ENCODE peak calls at places on chromosomes 7 and 10, in six cellular contexts. One of them, this sample, is unnamed.

GRCh38 chr7:106757846-106758245 is 96.9 kb upstream of the CCDC71L start:
- DNase-seq in left lung: peak; percentile 55
- DNase-seq in nephron progenitor cell: no peak
- DNase-seq in astrocyte of the spinal cord: peak; percentile 15
- DNase-seq in CD4-positive, alpha-beta T cell: no peak
- DNase-seq in PC-3: no peak
- DNase-seq in this sample: peak; percentile 75

GRCh38 chr7:157905740-157906461 is 569.1 kb downstream of the DNAJB6 start:
- DNase-seq in left lung: no peak
- DNase-seq in CD4-positive, alpha-beta T cell: no peak
- DNase-seq in PC-3: peak; percentile 10
- DNase-seq in astrocyte of the spinal cord: no peak
- DNase-seq in nephron progenitor cell: no peak
- DNase-seq in this sample: no peak

GRCh38 chr10:5595095-5595494 is 70.3 kb downstream of the CALML3 start:
- DNase-seq in CD4-positive, alpha-beta T cell: no peak
- DNase-seq in nephron progenitor cell: no peak
- DNase-seq in PC-3: peak; percentile 20
- DNase-seq in astrocyte of the spinal cord: no peak
- DNase-seq in left lung: no peak
- DNase-seq in this sample: no peak

GRCh38 chr7:25952277-25953057 is 199.5 kb upstream of the NFE2L3 start:
- DNase-seq in CD4-positive, alpha-beta T cell: no peak
- DNase-seq in PC-3: no peak
- DNase-seq in nephron progenitor cell: peak; percentile 16
- DNase-seq in astrocyte of the spinal cord: no peak
- DNase-seq in left lung: no peak
- DNase-seq in this sample: no peak

GRCh38 chr7:2725178-2726105 is 37.4 kb downstream of the AMZ1 start:
- DNase-seq in CD4-positive, alpha-beta T cell: no peak
- DNase-seq in astrocyte of the spinal cord: no peak
- DNase-seq in PC-3: no peak
- DNase-seq in left lung: peak; percentile 19
- DNase-seq in nephron progenitor cell: no peak
- DNase-seq in this sample: no peak

GRCh38 chr7:31517513-31517912 is 3.6 kb downstream of the ITPRID1 start:
- DNase-seq in left lung: no peak
- DNase-seq in CD4-positive, alpha-beta T cell: no peak
- DNase-seq in PC-3: no peak
- DNase-seq in astrocyte of the spinal cord: no peak
- DNase-seq in nephron progenitor cell: no peak
- DNase-seq in this sample: no peak

GRCh38 chr7:94338921-94339371 is 55.7 kb upstream of the COL1A2 start:
- DNase-seq in nephron progenitor cell: no peak
- DNase-seq in CD4-positive, alpha-beta T cell: no peak
- DNase-seq in PC-3: peak; percentile 36
- DNase-seq in astrocyte of the spinal cord: peak; percentile 48
- DNase-seq in left lung: no peak
- DNase-seq in this sample: peak; percentile 90

GRCh38 chr10:88455831-88456230 is 127.3 kb downstream of the RNLS start:
- DNase-seq in nephron progenitor cell: no peak
- DNase-seq in CD4-positive, alpha-beta T cell: no peak
- DNase-seq in astrocyte of the spinal cord: no peak
- DNase-seq in left lung: no peak
- DNase-seq in PC-3: no peak
- DNase-seq in this sample: peak; percentile 44

GRCh38 chr7:111274882-111275281 is 184.0 kb downstream of the LRRN3 start:
- DNase-seq in PC-3: peak; percentile 3
- DNase-seq in astrocyte of the spinal cord: peak; percentile 22
- DNase-seq in nephron progenitor cell: no peak
- DNase-seq in CD4-positive, alpha-beta T cell: no peak
- DNase-seq in left lung: no peak
- DNase-seq in this sample: peak; percentile 4

GRCh38 chr7:111561659-111561908 is 708 bp downstream of the IMMP2L start:
- DNase-seq in PC-3: no peak
- DNase-seq in CD4-positive, alpha-beta T cell: no peak
- DNase-seq in nephron progenitor cell: no peak
- DNase-seq in astrocyte of the spinal cord: no peak
- DNase-seq in left lung: no peak
- DNase-seq in this sample: no peak

GRCh38 chr10:58350619-58351323 is 16.0 kb downstream of the UBE2D1 start:
- DNase-seq in left lung: no peak
- DNase-seq in nephron progenitor cell: no peak
- DNase-seq in CD4-positive, alpha-beta T cell: no peak
- DNase-seq in astrocyte of the spinal cord: no peak
- DNase-seq in PC-3: peak; percentile 1
- DNase-seq in this sample: peak; percentile 26

GRCh38 chr7:1814089-1814811 is 144.2 kb downstream of the ELFN1 start:
- DNase-seq in PC-3: no peak
- DNase-seq in nephron progenitor cell: no peak
- DNase-seq in CD4-positive, alpha-beta T cell: no peak
- DNase-seq in astrocyte of the spinal cord: no peak
- DNase-seq in left lung: no peak
- DNase-seq in this sample: no peak

GRCh38 chr7:80047856-80048459 is 86.7 kb upstream of the GNAI1 start:
- DNase-seq in nephron progenitor cell: no peak
- DNase-seq in left lung: no peak
- DNase-seq in PC-3: peak; percentile 37
- DNase-seq in CD4-positive, alpha-beta T cell: no peak
- DNase-seq in astrocyte of the spinal cord: no peak
- DNase-seq in this sample: peak; percentile 12

GRCh38 chr7:46725136-46725535 is 804.1 kb upstream of the IGFBP3 start:
- DNase-seq in PC-3: no peak
- DNase-seq in CD4-positive, alpha-beta T cell: no peak
- DNase-seq in nephron progenitor cell: no peak
- DNase-seq in astrocyte of the spinal cord: no peak
- DNase-seq in left lung: no peak
- DNase-seq in this sample: no peak

GRCh38 chr7:1176891-1177373 is 16.9 kb upstream of the ZFAND2A start:
- DNase-seq in left lung: peak; percentile 69
- DNase-seq in CD4-positive, alpha-beta T cell: peak; percentile 68
- DNase-seq in nephron progenitor cell: peak; percentile 77
- DNase-seq in PC-3: peak; percentile 86
- DNase-seq in astrocyte of the spinal cord: peak; percentile 44
- DNase-seq in this sample: peak; percentile 68

GRCh38 chr10:111762114-111762513 is 421.5 kb downstream of the GPAM start:
- DNase-seq in left lung: no peak
- DNase-seq in nephron progenitor cell: no peak
- DNase-seq in CD4-positive, alpha-beta T cell: no peak
- DNase-seq in astrocyte of the spinal cord: no peak
- DNase-seq in PC-3: no peak
- DNase-seq in this sample: peak; percentile 8

GRCh38 chr7:74105992-74106391 is 22.4 kb downstream of the LIMK1 start:
- DNase-seq in PC-3: no peak
- DNase-seq in nephron progenitor cell: no peak
- DNase-seq in CD4-positive, alpha-beta T cell: no peak
- DNase-seq in left lung: no peak
- DNase-seq in astrocyte of the spinal cord: no peak
- DNase-seq in this sample: no peak

GRCh38 chr10:120473593-120473992 is 16.6 kb downstream of the PLPP4 start:
- DNase-seq in PC-3: no peak
- DNase-seq in CD4-positive, alpha-beta T cell: no peak
- DNase-seq in left lung: no peak
- DNase-seq in nephron progenitor cell: no peak
- DNase-seq in astrocyte of the spinal cord: no peak
- DNase-seq in this sample: no peak

GRCh38 chr10:133349577-133350011 is 2.4 kb downstream of the PRAP1 start:
- DNase-seq in PC-3: no peak
- DNase-seq in left lung: no peak
- DNase-seq in astrocyte of the spinal cord: no peak
- DNase-seq in nephron progenitor cell: no peak
- DNase-seq in CD4-positive, alpha-beta T cell: no peak
- DNase-seq in this sample: no peak

GRCh38 chr7:151836927-151837205 is 40.0 kb downstream of the PRKAG2 start:
- DNase-seq in PC-3: no peak
- DNase-seq in CD4-positive, alpha-beta T cell: no peak
- DNase-seq in left lung: no peak
- DNase-seq in astrocyte of the spinal cord: no peak
- DNase-seq in nephron progenitor cell: no peak
- DNase-seq in this sample: no peak

GRCh38 chr7:78176186-78176585 is 377.6 kb downstream of the PHTF2 start:
- DNase-seq in CD4-positive, alpha-beta T cell: no peak
- DNase-seq in astrocyte of the spinal cord: peak; percentile 28
- DNase-seq in PC-3: no peak
- DNase-seq in left lung: no peak
- DNase-seq in nephron progenitor cell: no peak
- DNase-seq in this sample: peak; percentile 69

GRCh38 chr10:42367532-42368230 is 270.7 kb downstream of the ZNF33B start:
- DNase-seq in astrocyte of the spinal cord: peak; percentile 91
- DNase-seq in left lung: peak; percentile 86
- DNase-seq in CD4-positive, alpha-beta T cell: no peak
- DNase-seq in nephron progenitor cell: no peak
- DNase-seq in PC-3: peak; percentile 98
- DNase-seq in this sample: peak; percentile 94

GRCh38 chr10:104824378-104825006 is 183.4 kb downstream of the SORCS3 start:
- DNase-seq in nephron progenitor cell: peak; percentile 84
- DNase-seq in CD4-positive, alpha-beta T cell: peak; percentile 6
- DNase-seq in left lung: no peak
- DNase-seq in PC-3: peak; percentile 25
- DNase-seq in astrocyte of the spinal cord: peak; percentile 47
- DNase-seq in this sample: peak; percentile 17

GRCh38 chr7:2883101-2883500 is 39.0 kb upstream of the GNA12 start:
- DNase-seq in nephron progenitor cell: no peak
- DNase-seq in astrocyte of the spinal cord: no peak
- DNase-seq in CD4-positive, alpha-beta T cell: no peak
- DNase-seq in PC-3: no peak
- DNase-seq in left lung: no peak
- DNase-seq in this sample: no peak

GRCh38 chr7:3673524-3673923 is 372.5 kb downstream of the SDK1 start:
- DNase-seq in CD4-positive, alpha-beta T cell: peak; percentile 51
- DNase-seq in astrocyte of the spinal cord: peak; percentile 10
- DNase-seq in nephron progenitor cell: peak; percentile 42
- DNase-seq in left lung: no peak
- DNase-seq in PC-3: peak; percentile 42
- DNase-seq in this sample: peak; percentile 17

GRCh38 chr10:11020026-11020820 is 2.6 kb downstream of the CELF2 start:
- DNase-seq in CD4-positive, alpha-beta T cell: no peak
- DNase-seq in left lung: no peak
- DNase-seq in astrocyte of the spinal cord: no peak
- DNase-seq in nephron progenitor cell: no peak
- DNase-seq in PC-3: no peak
- DNase-seq in this sample: no peak

GRCh38 chr7:81402227-81402626 is 367.6 kb downstream of the HGF start:
- DNase-seq in CD4-positive, alpha-beta T cell: no peak
- DNase-seq in nephron progenitor cell: no peak
- DNase-seq in astrocyte of the spinal cord: peak; percentile 54
- DNase-seq in PC-3: no peak
- DNase-seq in left lung: no peak
- DNase-seq in this sample: no peak

GRCh38 chr10:6348091-6348862 is 145.5 kb downstream of the PFKFB3 start:
- DNase-seq in nephron progenitor cell: no peak
- DNase-seq in astrocyte of the spinal cord: peak; percentile 33
- DNase-seq in PC-3: no peak
- DNase-seq in CD4-positive, alpha-beta T cell: peak; percentile 74
- DNase-seq in left lung: peak; percentile 71
- DNase-seq in this sample: no peak

GRCh38 chr10:117503170-117503885 is 39.2 kb upstream of the EMX2 start:
- DNase-seq in CD4-positive, alpha-beta T cell: no peak
- DNase-seq in nephron progenitor cell: no peak
- DNase-seq in astrocyte of the spinal cord: no peak
- DNase-seq in PC-3: no peak
- DNase-seq in left lung: no peak
- DNase-seq in this sample: peak; percentile 18

GRCh38 chr10:53209941-53210611 is 437.5 kb upstream of the MBL2 start:
- DNase-seq in nephron progenitor cell: no peak
- DNase-seq in CD4-positive, alpha-beta T cell: no peak
- DNase-seq in PC-3: peak; percentile 97
- DNase-seq in astrocyte of the spinal cord: peak; percentile 19
- DNase-seq in left lung: no peak
- DNase-seq in this sample: peak; percentile 0

GRCh38 chr7:12403287-12404181 is at the start of gene VWDE:
- DNase-seq in astrocyte of the spinal cord: peak; percentile 23
- DNase-seq in nephron progenitor cell: peak; percentile 64
- DNase-seq in CD4-positive, alpha-beta T cell: peak; percentile 39
- DNase-seq in PC-3: peak; percentile 80
- DNase-seq in left lung: peak; percentile 66
- DNase-seq in this sample: peak; percentile 10

DNA sequence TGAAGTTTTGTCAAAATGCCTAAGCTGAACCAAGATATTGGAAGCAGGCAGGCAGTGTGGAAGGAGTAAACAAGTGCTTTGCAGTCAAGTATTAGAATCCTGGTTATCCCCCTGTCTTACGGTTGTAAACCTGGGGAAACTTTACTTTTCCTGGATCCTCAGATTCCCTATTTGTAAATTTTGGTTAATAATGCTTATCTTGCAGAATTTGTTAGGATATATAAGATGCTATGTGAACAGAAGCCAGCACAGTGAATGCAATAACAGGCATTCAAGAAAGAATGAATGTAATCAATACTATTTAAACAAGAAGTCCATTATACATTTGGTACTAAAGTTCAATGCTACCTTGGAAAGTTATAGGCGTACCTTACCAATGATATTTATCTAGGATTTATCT is 91.8 kb upstream of the STK17A start:
- DNase-seq in left lung: no peak
- DNase-seq in PC-3: no peak
- DNase-seq in CD4-positive, alpha-beta T cell: no peak
- DNase-seq in nephron progenitor cell: no peak
- DNase-seq in astrocyte of the spinal cord: no peak
- DNase-seq in this sample: no peak
- TF ChIP-seq CTCF in left lung: no peak
- TF ChIP-seq CTCF in PC-3: no peak
- TF ChIP-seq CTCF in CD4-positive, alpha-beta T cell: no peak
- TF ChIP-seq CTCF in nephron progenitor cell: no peak
- TF ChIP-seq CTCF in astrocyte of the spinal cord: no peak
- TF ChIP-seq CTCF in this sample: no peak

GRCh38 chr7:150685219-150686029 is at the start of gene GIMAP2:
- DNase-seq in astrocyte of the spinal cord: peak; percentile 30
- DNase-seq in CD4-positive, alpha-beta T cell: peak; percentile 33
- DNase-seq in PC-3: peak; percentile 15
- DNase-seq in left lung: no peak
- DNase-seq in nephron progenitor cell: no peak
- DNase-seq in this sample: peak; percentile 32

GRCh38 chr7:150688630-150689029 is 3.1 kb downstream of the GIMAP2 start:
- DNase-seq in left lung: no peak
- DNase-seq in PC-3: no peak
- DNase-seq in nephron progenitor cell: no peak
- DNase-seq in astrocyte of the spinal cord: no peak
- DNase-seq in CD4-positive, alpha-beta T cell: no peak
- DNase-seq in this sample: no peak

GRCh38 chr7:150686030-150686626 is 622 bp downstream of the GIMAP2 start:
- DNase-seq in CD4-positive, alpha-beta T cell: peak; percentile 23
- DNase-seq in nephron progenitor cell: no peak
- DNase-seq in left lung: no peak
- DNase-seq in PC-3: no peak
- DNase-seq in astrocyte of the spinal cord: no peak
- DNase-seq in this sample: no peak
- TF ChIP-seq CTCF in CD4-positive, alpha-beta T cell: no peak
- TF ChIP-seq CTCF in nephron progenitor cell: no peak
- TF ChIP-seq CTCF in left lung: no peak
- TF ChIP-seq CTCF in PC-3: no peak
- TF ChIP-seq CTCF in astrocyte of the spinal cord: no peak
- TF ChIP-seq CTCF in this sample: no peak

GRCh38 chr10:89853796-89854195 is 152.4 kb downstream of the KIF20B start:
- DNase-seq in PC-3: no peak
- DNase-seq in left lung: no peak
- DNase-seq in astrocyte of the spinal cord: no peak
- DNase-seq in nephron progenitor cell: peak; percentile 35
- DNase-seq in CD4-positive, alpha-beta T cell: no peak
- DNase-seq in this sample: no peak
- TF ChIP-seq CTCF in PC-3: no peak
- TF ChIP-seq CTCF in left lung: peak; percentile 8
- TF ChIP-seq CTCF in astrocyte of the spinal cord: peak; percentile 27
- TF ChIP-seq CTCF in nephron progenitor cell: peak; percentile 54
- TF ChIP-seq CTCF in CD4-positive, alpha-beta T cell: no peak
- TF ChIP-seq CTCF in this sample: peak; percentile 12

GRCh38 chr7:85464042-85464651 is 277.3 kb upstream of the SEMA3D start:
- DNase-seq in nephron progenitor cell: no peak
- DNase-seq in CD4-positive, alpha-beta T cell: no peak
- DNase-seq in astrocyte of the spinal cord: peak; percentile 19
- DNase-seq in PC-3: peak; percentile 36
- DNase-seq in left lung: no peak
- DNase-seq in this sample: no peak
- TF ChIP-seq CTCF in nephron progenitor cell: no peak
- TF ChIP-seq CTCF in CD4-positive, alpha-beta T cell: no peak
- TF ChIP-seq CTCF in astrocyte of the spinal cord: peak; percentile 6
- TF ChIP-seq CTCF in PC-3: peak; percentile 52
- TF ChIP-seq CTCF in left lung: no peak
- TF ChIP-seq CTCF in this sample: peak; percentile 27

This sample was measured in fibroblast of mammary gland.